ENCODE peak calls at places on chromosomes 3 and 15, in six cellular contexts. F is neuronal stem cell, A is H1, T is H9, Q is mesenchymal stem cell, L is trophoblast cell. V is an unnamed sample.

GRCh38 chr15:31482122-31482922 is 155.7 kb downstream of the KLF13 start:
- DNase-seq in F (no peak), A (no peak), T (peak; percentile 29), Q (no peak), L (no peak), V (no peak)

GRCh38 chr3:20225769-20226168 is 39.8 kb upstream of the SGO1 start:
- DNase-seq in F (peak; percentile 26), A (no peak), T (no peak), Q (peak; percentile 8), L (no peak), V (peak; percentile 3)

GRCh38 chr15:82829234-82829633 is 19.8 kb downstream of the WHAMM start:
- DNase-seq in F (no peak), A (no peak), T (no peak), Q (no peak), L (no peak), V (no peak)

GRCh38 chr3:380801-381200 is 184.2 kb downstream of the CHL1 start:
- DNase-seq in F (no peak), A (no peak), T (no peak), Q (no peak), L (no peak), V (no peak)

GRCh38 chr3:78875851-78876250 is 891.9 kb downstream of the ROBO1 start:
- DNase-seq in F (no peak), A (no peak), T (no peak), Q (no peak), L (no peak), V (peak; percentile 51)

GRCh38 chr15:95375281-95375680 is 955.2 kb upstream of the NR2F2 start:
- DNase-seq in F (no peak), A (no peak), T (no peak), Q (no peak), L (no peak), V (no peak)

GRCh38 chr15:84878504-84878903 is 6.0 kb upstream of the SLC28A1 start:
- DNase-seq in F (peak; percentile 47), A (peak; percentile 21), T (peak; percentile 82), Q (peak; percentile 68), L (peak; percentile 47), V (peak; percentile 44)

GRCh38 chr3:48926425-48927392 is 8.1 kb downstream of the ARIH2 start:
- DNase-seq in F (no peak), A (no peak), T (no peak), Q (peak; percentile 45), L (no peak), V (no peak)

GRCh38 chr3:183975981-183976662 is 41.6 kb downstream of the ABCC5 start:
- DNase-seq in F (no peak), A (no peak), T (no peak), Q (peak; percentile 43), L (no peak), V (peak; percentile 35)

GRCh38 chr3:52789746-52790040 is 4.9 kb upstream of the ITIH3 start:
- DNase-seq in F (no peak), A (no peak), T (no peak), Q (no peak), L (no peak), V (no peak)

GRCh38 chr3:9276761-9277370 is 27.4 kb upstream of the SRGAP3 start:
- DNase-seq in F (no peak), A (no peak), T (no peak), Q (no peak), L (no peak), V (no peak)

GRCh38 chr3:146469206-146470017 is at the start of gene PLSCR2:
- DNase-seq in F (no peak), A (no peak), T (peak; percentile 83), Q (no peak), L (peak; percentile 38), V (no peak)

GRCh38 chr15:63043391-63044076 is 987 bp downstream of the TPM1 start:
- DNase-seq in F (no peak), A (no peak), T (no peak), Q (peak; percentile 43), L (no peak), V (no peak)

GRCh38 chr3:65342084-65342683 is 654.4 kb upstream of the ADAMTS9 start:
- DNase-seq in F (peak; percentile 59), A (peak; percentile 59), T (peak; percentile 81), Q (peak; percentile 44), L (peak; percentile 46), V (peak; percentile 55)

GRCh38 chr15:51907136-51907862 is 64.3 kb downstream of the LEO1 start:
- DNase-seq in F (no peak), A (no peak), T (no peak), Q (peak; percentile 31), L (peak; percentile 83), V (peak; percentile 42)

GRCh38 chr15:46251873-46252272 is 617.0 kb downstream of the SQOR start:
- DNase-seq in F (no peak), A (no peak), T (no peak), Q (no peak), L (no peak), V (no peak)

GRCh38 chr15:63881431-63881830 is 47.7 kb upstream of the HERC1 start:
- DNase-seq in F (no peak), A (no peak), T (no peak), Q (no peak), L (no peak), V (no peak)

GRCh38 chr3:62238003-62238402 is 135.3 kb downstream of the FEZF2 start:
- DNase-seq in F (no peak), A (no peak), T (no peak), Q (no peak), L (no peak), V (no peak)
- H3K14ac ChIP-seq in F (no peak overlapping the region), A (no peak overlapping the region), T (no peak overlapping the region), Q (no peak overlapping the region), L (no peak overlapping the region), V (no peak overlapping the region)

GRCh38 chr3:156732715-156733114 is 58.3 kb downstream of the TIPARP start:
- DNase-seq in F (no peak), A (no peak), T (no peak), Q (no peak), L (no peak), V (no peak)
- H3K23ac ChIP-seq in F (no peak overlapping the region), A (no peak overlapping the region), T (no peak overlapping the region), Q (no peak overlapping the region), L (no peak overlapping the region), V (no peak overlapping the region)

GRCh38 chr3:46454209-46454595 is 10.5 kb downstream of the LTF start:
- DNase-seq in F (no peak), A (no peak), T (no peak), Q (no peak), L (no peak), V (no peak)

GRCh38 chr3:46454606-46455005 is 10.1 kb downstream of the LTF start:
- DNase-seq in F (no peak), A (no peak), T (no peak), Q (no peak), L (no peak), V (no peak)

GRCh38 chr3:46456118-46456517 is 8.6 kb downstream of the LTF start:
- DNase-seq in F (no peak), A (no peak), T (peak; percentile 15), Q (no peak), L (no peak), V (no peak)

GRCh38 chr3:46453526-46454208 is 11.0 kb downstream of the LTF start:
- DNase-seq in F (no peak), A (no peak), T (no peak), Q (no peak), L (no peak), V (no peak)

DNA sequence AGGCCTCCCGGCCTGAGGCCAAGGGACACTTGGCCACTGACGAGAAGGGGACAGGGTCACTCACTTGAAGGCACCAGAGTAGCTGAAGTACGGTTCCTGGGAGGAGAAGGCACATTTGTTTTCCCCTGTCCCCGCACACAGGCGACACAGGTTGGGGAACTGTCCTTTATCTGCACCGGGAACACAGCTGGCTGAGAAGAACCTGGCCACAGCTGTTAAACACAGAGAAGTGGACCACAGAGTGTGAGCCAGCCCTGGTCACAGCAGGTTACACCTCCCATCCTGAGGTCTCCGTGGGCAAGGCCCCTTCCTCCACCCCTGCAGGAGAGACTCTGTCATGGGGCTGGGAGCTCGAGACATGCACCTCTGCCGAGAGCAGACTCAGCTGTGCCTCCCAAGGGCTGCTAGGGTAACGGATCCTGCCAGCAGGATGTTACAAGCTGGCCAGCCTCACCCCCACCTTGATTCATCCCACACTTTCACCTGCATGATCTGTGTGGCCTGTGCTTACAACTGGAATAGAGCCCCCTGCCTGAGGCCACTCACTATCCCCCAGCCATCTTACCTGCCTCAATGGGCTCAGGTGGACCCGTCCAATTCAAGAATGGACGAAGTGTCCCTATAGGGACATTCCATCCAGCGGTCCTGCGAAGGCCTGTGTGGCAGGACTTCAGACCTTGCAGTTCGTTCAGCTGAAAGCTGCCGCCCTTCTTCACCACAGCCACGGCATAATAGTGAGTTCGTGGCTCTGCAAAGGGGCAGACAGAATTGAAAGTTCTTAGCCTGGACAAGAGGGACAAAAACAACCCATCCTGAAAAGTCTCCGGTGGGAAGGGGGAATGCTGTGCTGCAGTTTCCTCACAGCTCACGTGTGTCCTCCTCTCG is 9.2 kb downstream of the LTF start:
- DNase-seq in F (no peak), A (no peak), T (peak; percentile 12), Q (no peak), L (no peak), V (no peak)
- H3K14ac ChIP-seq in F (no peak overlapping the region), A (no peak overlapping the region), T (no peak overlapping the region), Q (no peak overlapping the region), L (no peak overlapping the region), V (no peak overlapping the region)

DNA sequence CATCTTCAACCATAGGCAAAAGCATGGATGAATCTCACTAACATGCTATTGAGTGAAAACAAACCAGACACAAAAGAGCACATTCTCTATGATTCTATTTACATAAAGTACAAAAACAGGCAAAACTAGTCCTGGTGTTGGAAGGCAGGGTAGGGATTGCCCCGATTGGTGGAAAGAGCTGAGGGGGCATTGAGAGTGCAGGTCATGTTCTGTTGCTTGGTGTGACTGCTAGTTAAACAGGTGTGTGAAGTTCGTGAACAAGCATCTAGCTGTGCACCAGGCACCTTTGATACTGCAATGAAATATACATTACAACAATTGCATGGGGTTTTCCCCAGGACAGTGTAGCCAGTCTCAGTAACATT is 26.3 kb upstream of the THRB start:
- DNase-seq in F (no peak), A (no peak), T (no peak), Q (no peak), L (no peak), V (no peak)
- H3K23ac ChIP-seq in F (no peak overlapping the region), A (no peak overlapping the region), T (no peak overlapping the region), Q (no peak overlapping the region), L (no peak overlapping the region), V (no peak overlapping the region)

V was measured in IMR-90.